ENCODE peak calls at places on chromosome 19, in ten cellular contexts. One of them, this sample, is unnamed.

GRCh38 chr19:41616785-41617621 is 9.9 kb downstream of the CEACAM4 start:
- DNase-seq in stimulated activated CD4-positive, alpha-beta T cell treated with anti-CD3 and anti-CD28 coated beads, Interleukin-15, amount 100 ng/mL, for 24 hours: no peak
- DNase-seq in SK-MEL-5: peak
- DNase-seq in activated CD4-positive, CD25-positive, alpha-beta regulatory T cell treated with anti-CD3 and anti-CD28 coated beads, Interleukin-2, amount 50 U/mL, for 72 hours: no peak
- DNase-seq in nephron progenitor cell: peak
- DNase-seq in stimulated activated CD8-positive, alpha-beta memory T cell treated with anti-CD3 and anti-CD28 coated beads, Interleukin-2, amount 100 ng/mL, for 48 hours: no peak
- DNase-seq in cardiac fibroblast: peak
- DNase-seq in NCI-H446 treated with DMSO at 0.1 percent for 48 hours: no peak
- DNase-seq in aorta: no peak
- DNase-seq in mammary epithelial cell: peak
- DNase-seq in this sample: no peak

GRCh38 chr19:33175886-33176669 is 18.1 kb upstream of the LRP3 start:
- DNase-seq in stimulated activated CD4-positive, alpha-beta T cell treated with anti-CD3 and anti-CD28 coated beads, Interleukin-15, amount 100 ng/mL, for 24 hours: peak
- DNase-seq in SK-MEL-5: peak
- DNase-seq in activated CD4-positive, CD25-positive, alpha-beta regulatory T cell treated with anti-CD3 and anti-CD28 coated beads, Interleukin-2, amount 50 U/mL, for 72 hours: no peak
- DNase-seq in nephron progenitor cell: no peak
- DNase-seq in stimulated activated CD8-positive, alpha-beta memory T cell treated with anti-CD3 and anti-CD28 coated beads, Interleukin-2, amount 100 ng/mL, for 48 hours: no peak
- DNase-seq in cardiac fibroblast: no peak
- DNase-seq in NCI-H446 treated with DMSO at 0.1 percent for 48 hours: no peak
- DNase-seq in aorta: peak
- DNase-seq in mammary epithelial cell: peak
- DNase-seq in this sample: peak

GRCh38 chr19:45878043-45878794 is 7.7 kb downstream of the IRF2BP1 start:
- DNase-seq in stimulated activated CD4-positive, alpha-beta T cell treated with anti-CD3 and anti-CD28 coated beads, Interleukin-15, amount 100 ng/mL, for 24 hours: no peak
- DNase-seq in SK-MEL-5: no peak
- DNase-seq in activated CD4-positive, CD25-positive, alpha-beta regulatory T cell treated with anti-CD3 and anti-CD28 coated beads, Interleukin-2, amount 50 U/mL, for 72 hours: no peak
- DNase-seq in nephron progenitor cell: no peak
- DNase-seq in stimulated activated CD8-positive, alpha-beta memory T cell treated with anti-CD3 and anti-CD28 coated beads, Interleukin-2, amount 100 ng/mL, for 48 hours: no peak
- DNase-seq in cardiac fibroblast: no peak
- DNase-seq in NCI-H446 treated with DMSO at 0.1 percent for 48 hours: no peak
- DNase-seq in aorta: no peak
- DNase-seq in mammary epithelial cell: no peak
- DNase-seq in this sample: no peak

GRCh38 chr19:30028992-30029343 is 86.9 kb downstream of the URI1 start:
- DNase-seq in stimulated activated CD4-positive, alpha-beta T cell treated with anti-CD3 and anti-CD28 coated beads, Interleukin-15, amount 100 ng/mL, for 24 hours: no peak
- DNase-seq in SK-MEL-5: no peak
- DNase-seq in activated CD4-positive, CD25-positive, alpha-beta regulatory T cell treated with anti-CD3 and anti-CD28 coated beads, Interleukin-2, amount 50 U/mL, for 72 hours: no peak
- DNase-seq in nephron progenitor cell: no peak
- DNase-seq in stimulated activated CD8-positive, alpha-beta memory T cell treated with anti-CD3 and anti-CD28 coated beads, Interleukin-2, amount 100 ng/mL, for 48 hours: no peak
- DNase-seq in cardiac fibroblast: no peak
- DNase-seq in NCI-H446 treated with DMSO at 0.1 percent for 48 hours: no peak
- DNase-seq in aorta: no peak
- DNase-seq in mammary epithelial cell: no peak
- DNase-seq in this sample: no peak

GRCh38 chr19:18233224-18233825 is 7.1 kb upstream of the PDE4C start:
- DNase-seq in stimulated activated CD4-positive, alpha-beta T cell treated with anti-CD3 and anti-CD28 coated beads, Interleukin-15, amount 100 ng/mL, for 24 hours: peak
- DNase-seq in SK-MEL-5: peak
- DNase-seq in activated CD4-positive, CD25-positive, alpha-beta regulatory T cell treated with anti-CD3 and anti-CD28 coated beads, Interleukin-2, amount 50 U/mL, for 72 hours: peak
- DNase-seq in nephron progenitor cell: peak
- DNase-seq in stimulated activated CD8-positive, alpha-beta memory T cell treated with anti-CD3 and anti-CD28 coated beads, Interleukin-2, amount 100 ng/mL, for 48 hours: peak
- DNase-seq in cardiac fibroblast: peak
- DNase-seq in NCI-H446 treated with DMSO at 0.1 percent for 48 hours: no peak
- DNase-seq in aorta: peak
- DNase-seq in mammary epithelial cell: peak
- DNase-seq in this sample: no peak

GRCh38 chr19:4624733-4625362 is 14.5 kb upstream of the TNFAIP8L1 start:
- DNase-seq in stimulated activated CD4-positive, alpha-beta T cell treated with anti-CD3 and anti-CD28 coated beads, Interleukin-15, amount 100 ng/mL, for 24 hours: no peak
- DNase-seq in SK-MEL-5: peak
- DNase-seq in activated CD4-positive, CD25-positive, alpha-beta regulatory T cell treated with anti-CD3 and anti-CD28 coated beads, Interleukin-2, amount 50 U/mL, for 72 hours: no peak
- DNase-seq in nephron progenitor cell: peak
- DNase-seq in stimulated activated CD8-positive, alpha-beta memory T cell treated with anti-CD3 and anti-CD28 coated beads, Interleukin-2, amount 100 ng/mL, for 48 hours: no peak
- DNase-seq in cardiac fibroblast: no peak
- DNase-seq in NCI-H446 treated with DMSO at 0.1 percent for 48 hours: no peak
- DNase-seq in aorta: no peak
- DNase-seq in mammary epithelial cell: peak
- DNase-seq in this sample: no peak

GRCh38 chr19:40279761-40280607 is 5.2 kb downstream of the AKT2 start:
- DNase-seq in stimulated activated CD4-positive, alpha-beta T cell treated with anti-CD3 and anti-CD28 coated beads, Interleukin-15, amount 100 ng/mL, for 24 hours: no peak
- DNase-seq in SK-MEL-5: no peak
- DNase-seq in activated CD4-positive, CD25-positive, alpha-beta regulatory T cell treated with anti-CD3 and anti-CD28 coated beads, Interleukin-2, amount 50 U/mL, for 72 hours: no peak
- DNase-seq in nephron progenitor cell: no peak
- DNase-seq in stimulated activated CD8-positive, alpha-beta memory T cell treated with anti-CD3 and anti-CD28 coated beads, Interleukin-2, amount 100 ng/mL, for 48 hours: no peak
- DNase-seq in cardiac fibroblast: no peak
- DNase-seq in NCI-H446 treated with DMSO at 0.1 percent for 48 hours: no peak
- DNase-seq in aorta: peak
- DNase-seq in mammary epithelial cell: no peak
- DNase-seq in this sample: no peak

GRCh38 chr19:15779756-15780476 is 7.5 kb upstream of the OR10H5 start:
- DNase-seq in stimulated activated CD4-positive, alpha-beta T cell treated with anti-CD3 and anti-CD28 coated beads, Interleukin-15, amount 100 ng/mL, for 24 hours: no peak
- DNase-seq in SK-MEL-5: no peak
- DNase-seq in activated CD4-positive, CD25-positive, alpha-beta regulatory T cell treated with anti-CD3 and anti-CD28 coated beads, Interleukin-2, amount 50 U/mL, for 72 hours: no peak
- DNase-seq in nephron progenitor cell: no peak
- DNase-seq in stimulated activated CD8-positive, alpha-beta memory T cell treated with anti-CD3 and anti-CD28 coated beads, Interleukin-2, amount 100 ng/mL, for 48 hours: no peak
- DNase-seq in cardiac fibroblast: peak
- DNase-seq in NCI-H446 treated with DMSO at 0.1 percent for 48 hours: peak
- DNase-seq in aorta: peak
- DNase-seq in mammary epithelial cell: peak
- DNase-seq in this sample: peak

GRCh38 chr19:5681446-5682292 is 842 bp downstream of the HSD11B1L start:
- DNase-seq in stimulated activated CD4-positive, alpha-beta T cell treated with anti-CD3 and anti-CD28 coated beads, Interleukin-15, amount 100 ng/mL, for 24 hours: no peak
- DNase-seq in SK-MEL-5: no peak
- DNase-seq in activated CD4-positive, CD25-positive, alpha-beta regulatory T cell treated with anti-CD3 and anti-CD28 coated beads, Interleukin-2, amount 50 U/mL, for 72 hours: no peak
- DNase-seq in nephron progenitor cell: no peak
- DNase-seq in stimulated activated CD8-positive, alpha-beta memory T cell treated with anti-CD3 and anti-CD28 coated beads, Interleukin-2, amount 100 ng/mL, for 48 hours: no peak
- DNase-seq in cardiac fibroblast: no peak
- DNase-seq in NCI-H446 treated with DMSO at 0.1 percent for 48 hours: no peak
- DNase-seq in aorta: no peak
- DNase-seq in mammary epithelial cell: no peak
- DNase-seq in this sample: peak

GRCh38 chr19:35346193-35347052 is 1.3 kb upstream of the FFAR1 start:
- DNase-seq in stimulated activated CD4-positive, alpha-beta T cell treated with anti-CD3 and anti-CD28 coated beads, Interleukin-15, amount 100 ng/mL, for 24 hours: peak
- DNase-seq in SK-MEL-5: no peak
- DNase-seq in activated CD4-positive, CD25-positive, alpha-beta regulatory T cell treated with anti-CD3 and anti-CD28 coated beads, Interleukin-2, amount 50 U/mL, for 72 hours: peak
- DNase-seq in nephron progenitor cell: no peak
- DNase-seq in stimulated activated CD8-positive, alpha-beta memory T cell treated with anti-CD3 and anti-CD28 coated beads, Interleukin-2, amount 100 ng/mL, for 48 hours: peak
- DNase-seq in cardiac fibroblast: no peak
- DNase-seq in NCI-H446 treated with DMSO at 0.1 percent for 48 hours: no peak
- DNase-seq in aorta: peak
- DNase-seq in mammary epithelial cell: peak
- DNase-seq in this sample: peak